ENCODE peak calls at places on chromosomes 5 and 9, in five cellular contexts. H is HCEC 1CT; C is RPMI7951; I is activated CD8-positive, alpha-beta memory T cell treated with anti-CD3 and anti-CD28 coated beads for 48 hours; U is progenitor cell of endocrine pancreas. V is an unnamed sample.

GRCh38 chr9:35972093-35972492 is 14.1 kb upstream of the OR2S2 start:
- DNase-seq in H (no peak), C (no peak), I (no peak), U (peak), V (no peak)

GRCh38 chr5:157689942-157690689 is 18.8 kb downstream of the C5orf52 start:
- DNase-seq in H (no peak), C (no peak), I (no peak), U (no peak), V (no peak)

GRCh38 chr9:121650220-121651013 is 1.0 kb upstream of the DAB2IP start:
- DNase-seq in H (no peak), C (peak), I (no peak), U (peak), V (peak)

GRCh38 chr9:131578778-131579504 is 33.6 kb downstream of the PRRT1B start:
- DNase-seq in H (no peak), C (no peak), I (no peak), U (no peak), V (no peak)

GRCh38 chr5:24539625-24540024 is 105.2 kb downstream of the CDH10 start:
- DNase-seq in H (no peak), C (no peak), I (no peak), U (no peak), V (no peak)

GRCh38 chr5:159650803-159651202 is 265.5 kb upstream of the ADRA1B start:
- DNase-seq in H (no peak), C (no peak), I (no peak), U (no peak), V (no peak)

GRCh38 chr5:64126202-64126601 is 39.4 kb upstream of the RNF180 start:
- DNase-seq in H (no peak), C (no peak), I (no peak), U (no peak), V (no peak)

GRCh38 chr5:5313081-5313736 is 109.3 kb upstream of the ICE1 start:
- DNase-seq in H (no peak), C (peak), I (no peak), U (no peak), V (peak)

GRCh38 chr9:15824310-15824709 is 271.5 kb downstream of the CCDC171 start:
- DNase-seq in H (peak), C (peak), I (no peak), U (no peak), V (peak)

GRCh38 chr5:134567651-134568338 is 42.3 kb downstream of the JADE2 start:
- DNase-seq in H (peak), C (peak), I (no peak), U (no peak), V (peak)

V was measured in IMR-90.